ENCODE peak calls at places on chromosome 16, in ten cellular contexts. V, M, E, R, K, C, N, B, O and S are unnamed samples.

GRCh38 chr16:2946649-2947048 is 17.4 kb upstream of the KREMEN2 start:
- DNase-seq in M (no peak), E (no peak), B (no peak), K (no peak), R (no peak), N (no peak), V (no peak), O (no peak), C (no peak), S (no peak)

GRCh38 chr16:57764341-57765159 is 29.0 kb downstream of the KATNB1 start:
- DNase-seq in E (no peak), B (no peak), V (no peak), R (no peak), O (peak), K (no peak), M (no peak), N (no peak), C (peak), S (no peak)

GRCh38 chr16:10641953-10642949 is 52.5 kb downstream of the TEKT5 start:
- DNase-seq in R (no peak), K (no peak), O (no peak), B (no peak), E (no peak), V (no peak), N (peak), M (no peak), C (no peak), S (no peak)

GRCh38 chr16:77408607-77409006 is 26.2 kb downstream of the ADAMTS18 start:
- DNase-seq in C (no peak), M (no peak), N (no peak), E (no peak), K (no peak), O (no peak), V (no peak), R (no peak), B (no peak), S (no peak)

GRCh38 chr16:2507679-2508064 is 6.1 kb upstream of the ATP6V0C start:
- DNase-seq in V (no peak), B (no peak), C (no peak), O (no peak), K (no peak), E (no peak), R (no peak), M (no peak), N (no peak), S (no peak)

GRCh38 chr16:11521019-11521418 is 65.7 kb downstream of the LITAF start:
- DNase-seq in R (no peak), B (no peak), O (no peak), V (no peak), K (no peak), M (no peak), N (no peak), C (no peak), E (no peak), S (no peak)

GRCh38 chr16:49462989-49463371 is 89.4 kb downstream of the C16orf78 start:
- DNase-seq in C (no peak), B (no peak), N (no peak), E (no peak), K (no peak), O (no peak), V (peak), R (no peak), M (no peak), S (peak)

GRCh38 chr16:54275956-54276355 is 10.6 kb downstream of the IRX3 start:
- DNase-seq in N (no peak), B (no peak), R (no peak), C (no peak), O (no peak), V (no peak), M (no peak), K (no peak), E (no peak), S (no peak)

GRCh38 chr16:65054457-65054856 is 67.4 kb downstream of the CDH11 start:
- DNase-seq in C (no peak), O (no peak), M (no peak), R (no peak), B (no peak), V (no peak), K (no peak), E (no peak), N (no peak), S (no peak)

GRCh38 chr16:23408242-23409201 is 44.5 kb downstream of the COG7 start:
- DNase-seq in R (no peak), V (no peak), O (peak), N (peak), M (peak), C (no peak), K (no peak), E (no peak), B (no peak), S (no peak)